ENCODE peak calls at places on chromosome 22, in eight cellular contexts. E, K, Y, W, D, X, T and P are unnamed samples.

GRCh38 chr22:36727110-36727509 is 23.6 kb upstream of the CACNG2 start:
- DNase-seq in E (no peak), T (no peak), K (no peak), Y (no peak), W (no peak), D (no peak), X (no peak), P (no peak)

GRCh38 chr22:48934446-48934845 is 893.2 kb downstream of the BRD1 start:
- DNase-seq in X (no peak), W (no peak), T (no peak), E (no peak), K (no peak), Y (no peak), D (no peak), P (no peak)

GRCh38 chr22:25370322-25370721 is 150.9 kb downstream of the CRYBB2 start:
- DNase-seq in K (no peak), E (no peak), Y (no peak), X (no peak), W (no peak), D (no peak), T (no peak), P (no peak)

GRCh38 chr22:31206896-31207687 is 5.0 kb upstream of the LIMK2 start:
- DNase-seq in E (no peak), D (peak; percentile 36), T (no peak), X (peak; percentile 79), K (peak; percentile 92), W (no peak), Y (no peak), P (peak; percentile 54)

GRCh38 chr22:35910013-35910860 is 118.4 kb downstream of the RBFOX2 start:
- DNase-seq in W (no peak), T (peak; percentile 72), D (no peak), X (no peak), E (no peak), Y (no peak), K (no peak), P (no peak)

GRCh38 chr22:28736296-28737155 is 5.1 kb downstream of the CHEK2 start:
- DNase-seq in Y (no peak), W (no peak), E (no peak), D (no peak), X (no peak), K (no peak), T (no peak), P (no peak)

GRCh38 chr22:48980918-48981317 is 846.8 kb downstream of the BRD1 start:
- DNase-seq in K (no peak), E (no peak), Y (no peak), W (no peak), D (no peak), X (no peak), T (no peak), P (no peak)

GRCh38 chr22:29539105-29539504 is 14.5 kb downstream of the THOC5 start:
- DNase-seq in W (no peak), E (no peak), T (no peak), X (no peak), D (no peak), K (no peak), Y (no peak), P (no peak)

GRCh38 chr22:39690901-39691620 is 120.5 kb downstream of the CACNA1I start:
- DNase-seq in K (no peak), X (no peak), W (no peak), E (no peak), T (no peak), D (no peak), Y (no peak), P (no peak)

GRCh38 chr22:49942565-49943404 is 17.8 kb upstream of the PIM3 start:
- DNase-seq in D (no peak), Y (no peak), W (no peak), K (no peak), T (no peak), X (no peak), E (no peak), P (no peak)

GRCh38 chr22:45568213-45568612 is 65.5 kb downstream of the FBLN1 start:
- DNase-seq in D (no peak), X (no peak), W (no peak), Y (no peak), E (no peak), K (no peak), T (no peak), P (no peak)

GRCh38 chr22:35761037-35761436 is 43.4 kb downstream of the APOL5 start:
- DNase-seq in W (no peak), K (no peak), Y (no peak), T (no peak), X (no peak), E (no peak), D (no peak), P (no peak)

GRCh38 chr22:30694171-30694637 is 470 bp upstream of the OSBP2 start:
- DNase-seq in E (peak; percentile 37), K (peak; percentile 62), X (peak; percentile 76), D (peak; percentile 18), Y (peak; percentile 41), T (peak; percentile 21), W (peak; percentile 72), P (no peak)

GRCh38 chr22:32050678-32051515 is 7.8 kb downstream of the SLC5A1 start:
- DNase-seq in K (peak; percentile 50), Y (peak; percentile 59), D (peak; percentile 85), E (no peak), X (peak; percentile 86), T (peak; percentile 90), W (no peak), P (peak; percentile 85)

GRCh38 chr22:45878051-45878764 is 98.8 kb downstream of the WNT7B start:
- DNase-seq in W (peak; percentile 13), X (peak; percentile 39), T (no peak), Y (no peak), K (peak; percentile 19), E (no peak), D (no peak), P (no peak)

GRCh38 chr22:27930246-27931060 is 11.4 kb upstream of the PITPNB start:
- DNase-seq in K (no peak), D (peak; percentile 64), E (no peak), X (no peak), T (no peak), W (no peak), Y (no peak), P (peak; percentile 75)

GRCh38 chr22:40023226-40023925 is 28.6 kb downstream of the FAM83F start:
- DNase-seq in K (no peak), D (no peak), X (no peak), W (no peak), Y (no peak), E (no peak), T (no peak), P (no peak)

GRCh38 chr22:28802595-28803087 is 2.3 kb upstream of the XBP1 start:
- DNase-seq in X (no peak), E (no peak), W (no peak), T (no peak), K (no peak), Y (no peak), D (no peak), P (no peak)

GRCh38 chr22:35231585-35232084 is 25.7 kb upstream of the HMGXB4 start:
- DNase-seq in X (no peak), Y (peak; percentile 68), W (peak; percentile 54), E (peak; percentile 13), T (peak; percentile 52), K (peak; percentile 79), D (peak; percentile 60), P (peak; percentile 36)

GRCh38 chr22:41367039-41367679 is 14.6 kb upstream of the TEF start:
- DNase-seq in D (peak; percentile 85), E (peak; percentile 99), K (peak; percentile 97), X (peak; percentile 99), Y (no peak), W (peak; percentile 98), T (peak; percentile 96), P (peak; percentile 88)

DNA sequence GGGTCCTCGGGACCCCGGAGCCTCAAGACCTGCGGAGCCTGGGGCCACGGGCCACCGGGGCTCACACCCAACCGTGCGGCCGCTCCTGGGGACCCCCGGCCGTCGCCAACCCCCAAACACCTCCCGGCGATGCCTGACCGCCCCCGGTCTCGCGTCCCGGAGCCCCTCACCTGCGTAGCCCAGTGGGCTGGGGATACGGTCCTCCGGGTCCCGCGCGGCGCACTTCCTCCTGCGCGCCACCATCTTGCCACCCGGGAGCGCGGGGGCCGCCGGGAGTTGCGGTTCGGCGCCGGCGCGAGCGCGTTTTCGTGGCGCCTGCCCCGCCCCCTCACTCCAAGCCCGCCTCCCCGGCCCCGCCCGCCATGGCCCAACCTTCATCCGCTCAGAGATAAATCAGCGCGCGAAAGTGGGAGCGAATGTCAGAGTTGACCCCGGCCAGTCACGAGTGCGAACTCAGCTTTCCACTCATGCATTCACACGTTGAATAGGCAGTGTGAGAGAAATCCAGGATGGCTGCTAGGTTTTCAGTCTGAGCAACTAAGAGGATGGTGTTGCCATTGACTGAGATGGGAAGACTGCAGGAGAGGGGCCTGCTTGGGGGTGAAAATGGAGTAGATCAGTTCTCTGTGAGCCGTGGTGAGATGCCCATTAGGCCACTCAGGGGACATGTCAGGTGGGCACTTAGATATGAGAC is at the start of gene RRP7A:
- DNase-seq in X (peak; percentile 88), Y (peak; percentile 83), K (peak; percentile 85), W (peak; percentile 84), T (peak; percentile 59), E (peak; percentile 81), D (peak; percentile 50), P (no peak)
- H3K27ac ChIP-seq in X (peak within 1 kb of the TSS; percentile 79), Y (peak within 1 kb of the TSS; percentile 78), K (peak within 1 kb of the TSS; percentile 74), W (peak within 1 kb of the TSS; percentile 79), T (peak within 1 kb of the TSS; percentile 67), E (peak within 1 kb of the TSS; percentile 59), D (peak within 1 kb of the TSS; percentile 64), P (peak within 1 kb of the TSS; percentile 67)

GRCh38 chr22:23124611-23125511 is 16.9 kb downstream of the RSPH14 start:
- DNase-seq in E (peak; percentile 63), Y (no peak), D (no peak), K (no peak), X (peak; percentile 45), T (no peak), W (no peak), P (no peak)
- H3K27ac ChIP-seq in E (peak overlapping the region; percentile 82), Y (no peak overlapping the region), D (no peak overlapping the region), K (no peak overlapping the region), X (no peak overlapping the region), T (no peak overlapping the region), W (no peak overlapping the region), P (no peak overlapping the region)

GRCh38 chr22:17864398-17865182 is 90.3 kb upstream of the BID start:
- DNase-seq in D (no peak), X (no peak), K (no peak), Y (no peak), W (no peak), E (no peak), T (no peak), P (no peak)
- H3K27ac ChIP-seq in D (no peak overlapping the region), X (no peak overlapping the region), K (no peak overlapping the region), Y (no peak overlapping the region), W (no peak overlapping the region), E (no peak overlapping the region), T (no peak overlapping the region), P (no peak overlapping the region)

DNA sequence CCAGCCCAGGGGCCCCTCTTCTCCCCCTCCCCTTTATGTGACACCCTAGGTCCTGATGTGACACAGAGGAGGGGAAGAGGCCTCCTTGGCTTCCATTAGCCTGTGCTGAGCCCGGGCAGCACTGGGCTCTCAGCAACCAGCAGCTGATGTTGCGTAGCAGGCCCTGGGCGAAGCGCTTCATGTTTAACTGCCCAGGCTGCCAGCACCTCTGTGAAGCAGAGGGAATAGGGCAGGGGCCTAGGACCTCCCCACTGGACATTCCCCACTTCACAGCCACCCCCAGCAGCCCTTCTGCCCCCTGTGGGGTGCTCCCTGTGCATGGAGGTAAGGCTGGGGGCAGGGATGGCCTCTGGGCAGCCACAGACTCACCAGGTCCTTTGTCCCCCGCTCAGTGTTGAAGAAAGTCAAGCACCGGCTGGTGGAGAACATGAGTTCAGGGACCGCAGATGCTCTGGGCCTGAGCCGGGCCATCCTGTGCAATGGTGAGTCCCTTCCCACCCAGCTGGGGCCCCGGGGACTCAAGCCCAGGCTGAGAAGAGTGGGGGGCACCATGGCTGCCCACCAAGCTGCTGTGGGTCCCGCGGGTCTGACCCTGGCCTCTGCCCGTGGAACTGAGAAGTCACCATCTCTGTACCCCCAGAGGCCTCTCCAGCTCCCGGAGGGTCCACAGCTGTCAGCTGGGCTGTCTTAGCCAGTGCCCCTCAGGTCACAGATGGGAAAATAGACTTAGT is 11.6 kb downstream of the PICK1 start:
- DNase-seq in D (no peak), X (peak; percentile 58), W (no peak), K (no peak), T (no peak), E (no peak), Y (no peak), P (no peak)
- H3K27ac ChIP-seq in D (peak overlapping the region; percentile 15), X (peak overlapping the region; percentile 95), W (no peak overlapping the region), K (peak overlapping the region; percentile 26), T (no peak overlapping the region), E (peak overlapping the region; percentile 9), Y (no peak overlapping the region), P (no peak overlapping the region)